ENCODE peak calls at places on chromosome 15, in ten cellular contexts. X is stomach, G is GM23338, N is HCT116, F is endothelial cell of umbilical vein, L is breast epithelium, M is upper lobe of left lung, Y is H1, S is Panc1, T is spleen. P is an unnamed sample.
A peak's percentile ranks its signal among the peaks of the same experiment; 100 is the strongest.

GRCh38 chr15:94119923-94120775 is 111.2 kb upstream of the MCTP2 start:
- DNase-seq in L (peak; percentile 67), X (peak; percentile 60), F (peak; percentile 65), Y (peak; percentile 54), N (peak; percentile 82), M (peak; percentile 69), T (no peak), G (peak; percentile 93), S (peak; percentile 77), P (no peak)

GRCh38 chr15:98524274-98524673 is 124.1 kb upstream of the IGF1R start:
- DNase-seq in N (no peak), F (no peak), S (no peak), G (no peak), Y (no peak), M (no peak), T (no peak), L (no peak), X (no peak), P (no peak)

GRCh38 chr15:36738817-36739216 is 159.4 kb downstream of the CDIN1 start:
- DNase-seq in T (no peak), G (no peak), M (no peak), X (no peak), N (no peak), Y (no peak), F (no peak), L (no peak), S (no peak), P (no peak)

GRCh38 chr15:76954744-76955143 is 23.2 kb downstream of the RCN2 start:
- DNase-seq in Y (no peak), N (no peak), T (no peak), M (no peak), L (no peak), F (no peak), S (no peak), X (no peak), G (no peak), P (no peak)

GRCh38 chr15:39153718-39154117 is 427.2 kb upstream of the THBS1 start:
- DNase-seq in N (no peak), G (no peak), F (no peak), X (no peak), M (no peak), L (peak; percentile 48), S (no peak), Y (no peak), T (no peak), P (no peak)

GRCh38 chr15:78007965-78008886 is 69.3 kb downstream of the TBC1D2B start:
- DNase-seq in S (no peak), T (no peak), M (peak; percentile 74), L (no peak), G (no peak), Y (no peak), N (no peak), X (peak; percentile 92), F (no peak), P (no peak)

GRCh38 chr15:25022233-25022632 is 67.4 kb downstream of the SNRPN start:
- DNase-seq in Y (no peak), L (no peak), X (no peak), G (no peak), T (no peak), S (no peak), M (no peak), N (no peak), F (peak; percentile 55), P (no peak)

GRCh38 chr15:71443538-71443937 is 328.3 kb downstream of the THSD4 start:
- DNase-seq in L (no peak), F (peak; percentile 55), M (no peak), S (peak; percentile 61), X (peak; percentile 72), N (no peak), T (no peak), G (peak; percentile 78), Y (peak; percentile 79), P (no peak)

GRCh38 chr15:88178631-88179030 is 77.9 kb downstream of the NTRK3 start:
- DNase-seq in F (no peak), X (no peak), S (no peak), L (no peak), T (no peak), G (no peak), N (no peak), Y (no peak), M (no peak), P (no peak)

GRCh38 chr15:96360581-96361308 is 30.2 kb downstream of the NR2F2 start:
- DNase-seq in M (no peak), N (no peak), S (no peak), L (no peak), T (no peak), F (peak; percentile 8), X (peak; percentile 49), G (peak; percentile 84), Y (peak; percentile 61), P (no peak)

GRCh38 chr15:90706394-90707327 is 10.5 kb upstream of the BLM start:
- DNase-seq in M (no peak), S (no peak), Y (no peak), N (no peak), F (no peak), X (no peak), T (no peak), G (no peak), L (no peak), P (no peak)

GRCh38 chr15:90708516-90708915 is 8.6 kb upstream of the BLM start:
- DNase-seq in X (no peak), S (no peak), M (no peak), Y (no peak), L (no peak), F (no peak), G (no peak), N (no peak), T (no peak), P (no peak)

GRCh38 chr15:90703455-90703854 is 13.7 kb upstream of the BLM start:
- DNase-seq in S (no peak), L (no peak), Y (no peak), N (no peak), F (no peak), X (no peak), M (no peak), G (no peak), T (no peak), P (no peak)

GRCh38 chr15:90701880-90702630 is 15.1 kb upstream of the BLM start:
- DNase-seq in Y (no peak), S (no peak), T (no peak), G (peak; percentile 39), M (peak; percentile 58), L (no peak), X (no peak), N (no peak), F (no peak), P (no peak)

DNA sequence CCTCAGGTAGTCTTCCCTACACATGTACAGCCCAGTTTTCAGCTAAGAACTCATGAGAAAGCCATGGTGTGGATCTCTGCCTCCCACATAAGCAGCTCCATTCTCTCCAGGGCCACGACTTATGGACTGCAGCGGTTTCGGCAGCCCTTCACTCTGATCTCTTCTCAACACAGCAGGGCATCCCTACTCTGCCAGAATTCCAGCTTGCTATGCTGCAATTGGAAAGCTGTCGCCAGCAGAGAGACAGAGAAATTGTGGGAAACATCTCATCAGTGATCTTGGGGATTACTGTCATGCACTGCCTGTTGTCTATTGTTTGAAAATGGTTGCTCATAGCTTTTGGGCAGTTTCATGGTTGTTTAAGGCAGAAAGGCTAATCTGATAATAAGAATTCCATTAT is 11.9 kb upstream of the BLM start:
- DNase-seq in F (no peak), Y (no peak), L (no peak), M (no peak), X (no peak), T (no peak), N (no peak), S (no peak), G (no peak), P (no peak)
- H3K27ac ChIP-seq in F (no peak overlapping the region), Y (no peak overlapping the region), L (no peak overlapping the region), M (no peak overlapping the region), X (no peak overlapping the region), T (no peak overlapping the region), N (no peak overlapping the region), S (no peak overlapping the region), G (no peak overlapping the region), P (no peak overlapping the region)

DNA sequence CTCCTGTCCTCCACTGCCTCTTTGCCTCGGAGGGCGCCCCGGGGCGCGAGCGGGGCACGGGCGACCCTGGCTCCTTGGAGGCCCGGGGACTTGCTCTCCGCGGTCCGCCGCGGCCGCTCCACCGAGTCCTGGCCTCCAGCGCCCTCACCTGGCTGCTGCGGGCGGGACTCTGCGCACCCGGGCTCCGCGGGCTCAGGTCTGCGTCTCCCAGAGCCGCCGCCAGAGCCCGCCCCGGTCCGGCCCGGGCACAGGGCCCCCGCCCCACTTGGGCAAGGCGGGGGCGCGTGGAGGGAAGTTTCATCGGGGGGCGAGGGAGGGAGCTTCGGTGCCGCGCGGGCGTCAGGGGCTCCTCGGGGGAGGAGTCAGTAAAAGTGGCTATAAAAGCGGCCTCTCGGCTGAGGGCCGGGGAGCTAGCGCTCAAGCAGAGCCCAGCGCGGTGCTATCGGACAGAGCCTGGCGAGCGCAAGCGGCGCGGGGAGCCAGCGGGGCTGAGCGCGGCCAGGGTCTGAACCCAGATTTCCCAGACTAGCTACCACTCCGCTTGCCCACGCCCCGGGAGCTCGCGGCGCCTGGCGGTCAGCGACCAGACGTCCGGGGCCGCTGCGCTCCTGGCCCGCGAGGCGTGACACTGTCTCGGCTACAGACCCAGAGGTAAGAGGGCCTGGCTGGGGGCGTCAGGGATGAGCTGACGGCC is at the start of gene CEMIP:
- DNase-seq in N (peak; percentile 33), M (peak; percentile 80), L (peak; percentile 57), G (peak; percentile 90), T (peak; percentile 85), F (peak; percentile 72), S (no peak), Y (peak; percentile 96), X (peak; percentile 82), P (no peak)
- TF ChIP-seq CTCF in N (peak; percentile 97), M (peak; percentile 92), L (peak; percentile 87), G (peak; percentile 69), T (no peak), F (peak; percentile 83), S (peak; percentile 97), Y (peak; percentile 99), X (peak; percentile 87), P (peak; percentile 72)

DNA sequence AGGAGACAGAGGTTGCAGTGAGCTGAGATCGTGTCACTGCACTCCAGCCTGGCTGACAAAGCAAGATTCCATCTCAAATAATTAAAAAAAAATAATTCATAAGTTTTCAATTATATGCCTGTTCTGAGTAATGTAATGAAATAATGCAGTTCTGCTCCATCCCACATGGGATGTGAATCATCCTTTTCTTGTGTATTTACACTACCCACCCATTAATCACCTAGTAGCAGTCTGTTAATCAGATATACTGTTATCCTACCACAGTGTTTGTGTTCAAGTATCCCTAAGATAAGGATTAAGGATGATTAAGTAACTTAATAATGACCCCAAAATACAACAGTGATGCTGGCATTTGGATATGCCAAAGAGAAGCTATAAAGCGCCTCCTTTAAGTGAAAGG is 38.8 kb downstream of the PIGB start:
- DNase-seq in G (no peak), Y (no peak), N (no peak), S (no peak), F (peak; percentile 64), L (no peak), X (no peak), M (no peak), T (no peak), P (no peak)
- TF ChIP-seq POLR2AphosphoS5 in G (no peak), Y (no peak), N (no peak), S (no peak), F (no peak), L (no peak), X (no peak), M (no peak), T (no peak), P (no peak)

DNA sequence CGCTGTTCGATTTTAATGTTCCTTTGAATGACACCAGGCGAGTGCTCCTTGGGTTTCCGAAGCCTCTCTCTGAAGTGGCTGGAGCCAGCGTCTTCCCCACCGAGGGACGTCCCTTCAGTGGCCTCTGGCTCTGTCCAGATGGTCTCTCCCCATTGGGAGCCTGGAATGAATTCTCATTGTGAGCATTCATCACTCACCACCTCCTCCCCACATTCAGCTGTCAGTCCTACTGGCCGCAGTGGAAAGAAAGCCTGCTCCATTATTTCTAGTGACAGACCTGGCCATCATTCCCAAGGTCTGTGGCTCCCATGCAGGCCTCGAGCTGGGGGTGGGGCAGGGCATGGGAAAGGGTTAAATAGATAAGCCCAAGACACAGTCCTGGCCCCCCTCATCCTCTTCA is 35.2 kb downstream of the ZNF710 start:
- DNase-seq in N (no peak), S (no peak), M (no peak), Y (no peak), T (peak; percentile 58), F (no peak), G (no peak), L (no peak), X (no peak), P (no peak)
- H3K27ac ChIP-seq in N (no peak overlapping the region), S (no peak overlapping the region), M (peak overlapping the region; percentile 85), Y (no peak overlapping the region), T (peak overlapping the region; percentile 90), F (peak overlapping the region; percentile 72), G (no peak overlapping the region), L (peak overlapping the region; percentile 54), X (peak overlapping the region; percentile 78), P (no peak overlapping the region)

P was measured in vagina.